ENCODE peak calls at places on chromosomes 2 and 18, in seven cellular contexts. G is activated CD8-positive, alpha-beta memory T cell treated with anti-CD3 and anti-CD28 coated beads, Interleukin-2, amount 50 U/mL, for 4 hours; U is mucosa of descending colon; A is GF-D8; J is Peyer's patch; T is stromal cell of bone marrow; I is activated effector memory CD4-positive, alpha-beta T cell treated with Interleukin-2 at 50 U/mL for 16 hours. Q is an unnamed sample.

GRCh38 chr18:57008001-57008686 is 138.7 kb upstream of the BOD1L2 start:
- DNase-seq in I (no peak), A (no peak), U (no peak), G (no peak), T (no peak), J (no peak), Q (no peak)

GRCh38 chr18:8742382-8743361 is 37.3 kb downstream of the MTCL1 start:
- DNase-seq in G (no peak), I (no peak), T (no peak), U (no peak), J (no peak), A (no peak), Q (no peak)

GRCh38 chr18:53147472-53147871 is 807.5 kb downstream of the DCC start:
- DNase-seq in A (no peak), G (no peak), I (no peak), U (no peak), T (no peak), J (no peak), Q (no peak)

GRCh38 chr2:204407209-204408070 is 137.8 kb upstream of the PARD3B start:
- DNase-seq in U (no peak), T (no peak), I (no peak), A (no peak), J (peak), G (no peak), Q (no peak)

GRCh38 chr2:196166876-196167275 is 4.5 kb downstream of the STK17B start:
- DNase-seq in I (no peak), A (peak), J (no peak), U (no peak), T (peak), G (no peak), Q (no peak)

GRCh38 chr2:127623388-127624320 is 22.3 kb upstream of the GPR17 start:
- DNase-seq in I (no peak), U (no peak), G (peak), J (peak), A (no peak), T (peak), Q (no peak)

GRCh38 chr18:62596145-62597005 is 73.5 kb downstream of the ZCCHC2 start:
- DNase-seq in I (no peak), T (no peak), A (no peak), J (no peak), G (no peak), U (no peak), Q (no peak)

GRCh38 chr18:57214976-57215375 is 68.1 kb downstream of the BOD1L2 start:
- DNase-seq in A (no peak), J (no peak), I (no peak), T (no peak), G (no peak), U (no peak), Q (no peak)

GRCh38 chr18:3451989-3452749 is 2.2 kb downstream of the TGIF1 start:
- DNase-seq in G (peak), T (no peak), I (peak), U (peak), A (peak), J (peak), Q (peak)

GRCh38 chr2:108971661-108972566 is 17.1 kb downstream of the EDAR start:
- DNase-seq in A (no peak), U (peak), I (no peak), J (peak), G (no peak), T (peak), Q (peak)

GRCh38 chr2:120763516-120763915 is 27.8 kb downstream of the GLI2 start:
- DNase-seq in A (no peak), U (peak), I (no peak), T (no peak), G (no peak), J (peak), Q (peak)